ENCODE peak calls at places on chromosomes 16 and 17, in five cellular contexts. H is nephron progenitor cell, E is HuH-7, N is RCC 7860, C is BJ. Q is an unnamed sample.

GRCh38 chr17:20315821-20316220 is 151.5 kb downstream of the LGALS9B start:
- DNase-seq in C (no peak), H (no peak), N (no peak), E (no peak), Q (no peak)

GRCh38 chr17:4536259-4536741 is 18.9 kb downstream of the MYBBP1A start:
- DNase-seq in E (no peak), N (no peak), C (no peak), H (no peak), Q (no peak)

GRCh38 chr17:73553311-73553710 is 90.9 kb downstream of the SDK2 start:
- DNase-seq in N (no peak), E (no peak), H (no peak), C (no peak), Q (peak)

GRCh38 chr17:16286947-16287562 is 66.2 kb downstream of the CENPV start:
- DNase-seq in N (no peak), H (no peak), C (no peak), E (no peak), Q (no peak)

GRCh38 chr17:30969989-30970680 is 704 bp upstream of the RNF135 start:
- DNase-seq in H (no peak), E (no peak), N (no peak), C (no peak), Q (peak)

GRCh38 chr16:68257906-68258800 is 6.2 kb upstream of the SLC7A6 start:
- DNase-seq in H (peak), N (peak), E (peak), C (no peak), Q (peak)

GRCh38 chr16:23510154-23510914 is at the start of gene GGA2:
- DNase-seq in H (peak), N (peak), C (peak), E (peak), Q (peak)

GRCh38 chr17:70523407-70523806 is 354.1 kb downstream of the KCNJ2 start:
- DNase-seq in E (no peak), H (no peak), N (no peak), C (no peak), Q (no peak)

GRCh38 chr16:57801856-57802634 is at the start of gene KIFC3:
- DNase-seq in E (peak), H (peak), C (no peak), N (peak), Q (peak)

GRCh38 chr16:87420401-87421368 is 28.5 kb downstream of the MAP1LC3B start:
- DNase-seq in E (peak), N (no peak), C (no peak), H (no peak), Q (no peak)

GRCh38 chr16:4947722-4948503 is 10.2 kb upstream of the SEC14L5 start:
- DNase-seq in E (no peak), H (no peak), N (no peak), C (no peak), Q (no peak)

GRCh38 chr17:34275881-34276280 is 5.9 kb downstream of the CCL7 start:
- DNase-seq in N (no peak), E (no peak), H (no peak), C (peak), Q (peak)

GRCh38 chr17:75856062-75856681 is 1.0 kb upstream of the WBP2 start:
- DNase-seq in E (peak), C (no peak), N (no peak), H (no peak), Q (peak)

GRCh38 chr16:85259831-85260165 is 147.5 kb upstream of the CIBAR2 start:
- DNase-seq in N (no peak), E (no peak), H (peak), C (no peak), Q (no peak)

GRCh38 chr17:5011928-5012327 is 14.2 kb downstream of the KIF1C start:
- DNase-seq in E (no peak), C (no peak), N (no peak), H (no peak), Q (peak)

GRCh38 chr16:927406-927805 is 43.4 kb downstream of the LMF1 start:
- DNase-seq in N (no peak), H (no peak), E (no peak), C (no peak), Q (no peak)

GRCh38 chr16:27244363-27244755 is 24.2 kb downstream of the NSMCE1 start:
- DNase-seq in N (no peak), C (no peak), H (no peak), E (no peak), Q (no peak)

GRCh38 chr16:2879854-2880508 is 3.0 kb upstream of the FLYWCH2 start:
- DNase-seq in C (no peak), N (no peak), H (no peak), E (no peak), Q (no peak)

GRCh38 chr17:64783556-64784352 is 121.6 kb upstream of the SMURF2 start:
- DNase-seq in N (no peak), E (no peak), H (no peak), C (no peak), Q (no peak)

GRCh38 chr17:17834974-17835373 is 1.8 kb downstream of the SREBF1 start:
- DNase-seq in N (peak), H (no peak), E (no peak), C (no peak), Q (peak)

GRCh38 chr17:72614871-72615626 is 477.4 kb downstream of the SLC39A11 start:
- DNase-seq in E (peak), C (peak), N (peak), H (peak), Q (peak)

GRCh38 chr17:17342242-17342945 is 39.2 kb downstream of the NT5M start:
- DNase-seq in N (no peak), E (no peak), C (no peak), H (no peak), Q (no peak)

GRCh38 chr17:77307479-77308198 is 166.9 kb downstream of the SEC14L1 start:
- DNase-seq in C (no peak), E (no peak), H (no peak), N (no peak), Q (no peak)

GRCh38 chr16:17404903-17405691 is 65.7 kb downstream of the XYLT1 start:
- DNase-seq in C (no peak), H (no peak), N (no peak), E (no peak), Q (no peak)

GRCh38 chr17:2071421-2072281 is 16.7 kb downstream of the HIC1 start:
- DNase-seq in E (no peak), N (no peak), H (no peak), C (no peak), Q (no peak)

GRCh38 chr17:54754560-54754959 is 146.1 kb upstream of the TOM1L1 start:
- DNase-seq in H (no peak), E (peak), C (no peak), N (peak), Q (no peak)

GRCh38 chr17:56786989-56787482 is 46.7 kb downstream of the C17orf67 start:
- DNase-seq in H (no peak), C (peak), N (peak), E (no peak), Q (peak)

GRCh38 chr16:52435573-52435972 is 111.4 kb downstream of the TOX3 start:
- DNase-seq in E (no peak), H (no peak), C (no peak), N (no peak), Q (no peak)

Q was measured in kidney tubule cell.